ENCODE peak calls at places on chromosomes 13 and 19, in seven cellular contexts. B is NCI-H2107; W is BJ; L is lower leg skin; P is GM12864; Y is left colon; E is stimulated activated CD4-positive, alpha-beta T cell treated with anti-CD3 and anti-CD28 coated beads, Interleukin-1b, Interleukin-23, amount 100 ng/mL, for 1 hour. R is an unnamed sample.

GRCh38 chr13:34577051-34577450 is 365.0 kb upstream of the NBEA start:
- DNase-seq in B (no peak), W (no peak), L (no peak), P (no peak), Y (no peak), E (no peak), R (no peak)

GRCh38 chr13:46947425-46948191 is 50.8 kb upstream of the HTR2A start:
- DNase-seq in B (no peak), W (no peak), L (no peak), P (no peak), Y (no peak), E (no peak), R (no peak)

GRCh38 chr19:19654441-19654840 is 9.0 kb downstream of the ATP13A1 start:
- DNase-seq in B (no peak), W (no peak), L (no peak), P (no peak), Y (peak), E (no peak), R (no peak)

GRCh38 chr19:50723069-50723468 is at the start of gene CLEC11A:
- DNase-seq in B (no peak), W (no peak), L (peak), P (no peak), Y (no peak), E (no peak), R (no peak)

GRCh38 chr13:31767175-31767900 is 28.0 kb downstream of the RXFP2 start:
- DNase-seq in B (no peak), W (no peak), L (no peak), P (no peak), Y (no peak), E (no peak), R (peak)

GRCh38 chr19:48810151-48810550 is 678 bp downstream of the BCAT2 start:
- DNase-seq in B (no peak), W (no peak), L (no peak), P (no peak), Y (no peak), E (no peak), R (no peak)

GRCh38 chr19:7801020-7801570 is 28.9 kb upstream of the EVI5L start:
- DNase-seq in B (no peak), W (no peak), L (no peak), P (no peak), Y (no peak), E (no peak), R (no peak)

GRCh38 chr13:48746816-48747215 is 93.1 kb downstream of the CYSLTR2 start:
- DNase-seq in B (no peak), W (no peak), L (no peak), P (no peak), Y (no peak), E (no peak), R (no peak)

GRCh38 chr13:49315036-49315565 is 67.4 kb downstream of the CDADC1 start:
- DNase-seq in B (no peak), W (no peak), L (peak), P (no peak), Y (no peak), E (no peak), R (no peak)

GRCh38 chr19:28586501-28586900 is 626.5 kb downstream of the UQCRFS1 start:
- DNase-seq in B (no peak), W (no peak), L (no peak), P (no peak), Y (no peak), E (no peak), R (no peak)

GRCh38 chr19:49738242-49738641 is 24.9 kb downstream of the TSKS start:
- DNase-seq in B (no peak), W (no peak), L (no peak), P (no peak), Y (no peak), E (no peak), R (no peak)

GRCh38 chr13:65855276-65855675 is 1374.9 kb downstream of the PCDH9 start:
- DNase-seq in B (no peak), W (no peak), L (no peak), P (no peak), Y (no peak), E (no peak), R (no peak)

GRCh38 chr19:30314056-30314804 is 58.0 kb upstream of the ZNF536 start:
- DNase-seq in B (no peak), W (no peak), L (peak), P (no peak), Y (no peak), E (no peak), R (no peak)

GRCh38 chr19:1860133-1860775 is 3.1 kb downstream of the KLF16 start:
- DNase-seq in B (no peak), W (no peak), L (no peak), P (no peak), Y (peak), E (no peak), R (no peak)

GRCh38 chr13:26784704-26785639 is 24.4 kb upstream of the GPR12 start:
- DNase-seq in B (no peak), W (no peak), L (no peak), P (no peak), Y (peak), E (no peak), R (no peak)

GRCh38 chr13:45142440-45143345 is 22.4 kb downstream of the GTF2F2 start:
- DNase-seq in B (no peak), W (no peak), L (no peak), P (no peak), Y (no peak), E (no peak), R (no peak)

GRCh38 chr13:37492061-37492460 is 106.5 kb downstream of the POSTN start:
- DNase-seq in B (no peak), W (no peak), L (no peak), P (no peak), Y (no peak), E (no peak), R (no peak)

GRCh38 chr13:47917022-47917574 is 84.0 kb downstream of the SUCLA2 start:
- DNase-seq in B (no peak), W (no peak), L (no peak), P (no peak), Y (no peak), E (no peak), R (no peak)

GRCh38 chr13:23715762-23716235 is 145.6 kb downstream of the TNFRSF19 start:
- DNase-seq in B (no peak), W (no peak), L (no peak), P (no peak), Y (no peak), E (no peak), R (no peak)

GRCh38 chr13:65595881-65596280 is 1634.3 kb downstream of the PCDH9 start:
- DNase-seq in B (no peak), W (no peak), L (no peak), P (no peak), Y (no peak), E (no peak), R (no peak)

GRCh38 chr19:55544776-55545439 is 435 bp downstream of the SBK3 start:
- DNase-seq in B (no peak), W (no peak), L (no peak), P (no peak), Y (no peak), E (no peak), R (no peak)

GRCh38 chr13:98143157-98143553 is 261 bp downstream of the FARP1 start:
- DNase-seq in B (no peak), W (no peak), L (no peak), P (no peak), Y (no peak), E (no peak), R (no peak)

GRCh38 chr19:51887522-51888498 is at the start of gene ZNF577:
- DNase-seq in B (no peak), W (peak), L (peak), P (no peak), Y (peak), E (peak), R (peak)

GRCh38 chr19:7417671-7418324 is 69.1 kb downstream of the ARHGEF18 start:
- DNase-seq in B (no peak), W (no peak), L (no peak), P (no peak), Y (no peak), E (no peak), R (no peak)

GRCh38 chr19:28961772-28962500 is 251.0 kb downstream of the UQCRFS1 start:
- DNase-seq in B (no peak), W (peak), L (no peak), P (no peak), Y (no peak), E (no peak), R (no peak)

GRCh38 chr19:3440082-3440481 is 40.2 kb downstream of the SMIM24 start:
- DNase-seq in B (no peak), W (no peak), L (no peak), P (no peak), Y (peak), E (peak), R (no peak)

GRCh38 chr19:49514151-49514550 is 1.7 kb downstream of the FCGRT start:
- DNase-seq in B (no peak), W (no peak), L (no peak), P (no peak), Y (peak), E (no peak), R (no peak)

GRCh38 chr19:1847684-1848398 is 442 bp downstream of the REXO1 start:
- DNase-seq in B (no peak), W (no peak), L (no peak), P (no peak), Y (peak), E (no peak), R (no peak)

GRCh38 chr13:110341445-110342247 is 34.6 kb downstream of the COL4A2 start:
- DNase-seq in B (no peak), W (no peak), L (peak), P (no peak), Y (no peak), E (no peak), R (no peak)

GRCh38 chr19:19599190-19599535 is 19.3 kb downstream of the PBX4 start:
- DNase-seq in B (no peak), W (no peak), L (no peak), P (no peak), Y (no peak), E (no peak), R (no peak)

GRCh38 chr19:55546822-55547614 is 1.7 kb upstream of the SBK3 start:
- DNase-seq in B (no peak), W (peak), L (peak), P (no peak), Y (peak), E (no peak), R (peak)

GRCh38 chr13:87954116-87954515 is 282.9 kb downstream of the SLITRK5 start:
- DNase-seq in B (no peak), W (no peak), L (no peak), P (no peak), Y (no peak), E (no peak), R (no peak)

R was measured in ascending aorta.